ENCODE peak calls at places on chromosomes 2 and 18, in seven cellular contexts. C is C1 segment of cervical spinal cord; P is A549; X is stimulated activated naive B cell treated with anti-CD40 and anti-IgM and Interleukin-4, amounts not matched to agents 10 μg/mL and 1 μg/mL and 100 μg/mL, for 72 hours; Y is Karpas-422; K is lower leg skin; R is sciatic nerve. G is an unnamed sample.

GRCh38 chr2:100043246-100043890 is 99.0 kb downstream of the AFF3 start:
- DNase-seq in C (no peak), P (no peak), X (no peak), Y (no peak), K (no peak), R (no peak), G (no peak)

GRCh38 chr2:8993902-8994278 is 9.6 kb downstream of the MBOAT2 start:
- DNase-seq in C (no peak), P (no peak), X (no peak), Y (no peak), K (no peak), R (no peak), G (no peak)

GRCh38 chr2:170224692-170225091 is 46.7 kb downstream of the MYO3B start:
- DNase-seq in C (no peak), P (no peak), X (no peak), Y (no peak), K (no peak), R (no peak), G (no peak)

GRCh38 chr2:97951155-97951670 is 44.5 kb downstream of the TMEM131 start:
- DNase-seq in C (no peak), P (no peak), X (no peak), Y (no peak), K (no peak), R (no peak), G (no peak)

GRCh38 chr2:149387411-149387810 is 57.0 kb downstream of the LYPD6 start:
- DNase-seq in C (no peak), P (no peak), X (no peak), Y (no peak), K (no peak), R (no peak), G (no peak)

GRCh38 chr2:46252891-46253659 is 44.1 kb upstream of the EPAS1 start:
- DNase-seq in C (no peak), P (no peak), X (no peak), Y (no peak), K (no peak), R (no peak), G (peak)

GRCh38 chr2:29372185-29372584 is 257.0 kb downstream of the CLIP4 start:
- DNase-seq in C (no peak), P (no peak), X (no peak), Y (no peak), K (no peak), R (no peak), G (no peak)

GRCh38 chr18:48186084-48186798 is 222.9 kb downstream of the ZBTB7C start:
- DNase-seq in C (no peak), P (no peak), X (no peak), Y (no peak), K (no peak), R (no peak), G (no peak)

GRCh38 chr2:109377976-109378375 is 235.8 kb downstream of the SEPTIN10 start:
- DNase-seq in C (no peak), P (no peak), X (no peak), Y (no peak), K (no peak), R (peak), G (no peak)

GRCh38 chr18:48850891-48851302 is 99.9 kb downstream of the SMAD7 start:
- DNase-seq in C (no peak), P (no peak), X (no peak), Y (no peak), K (no peak), R (no peak), G (no peak)

GRCh38 chr2:148014616-148015015 is 5.9 kb downstream of the ORC4 start:
- DNase-seq in C (no peak), P (no peak), X (no peak), Y (no peak), K (no peak), R (no peak), G (no peak)

GRCh38 chr2:191165190-191165643 is 14.4 kb upstream of the STAT4 start:
- DNase-seq in C (no peak), P (peak), X (no peak), Y (peak), K (no peak), R (no peak), G (peak)

GRCh38 chr18:41372266-41372665 is 582.8 kb upstream of the PIK3C3 start:
- DNase-seq in C (no peak), P (no peak), X (no peak), Y (no peak), K (no peak), R (no peak), G (no peak)

GRCh38 chr2:172951554-172951953 is 124.1 kb upstream of the MAP3K20 start:
- DNase-seq in C (no peak), P (no peak), X (no peak), Y (no peak), K (no peak), R (no peak), G (no peak)

GRCh38 chr2:121018136-121019057 is 266.6 kb downstream of the TFCP2L1 start:
- DNase-seq in C (no peak), P (no peak), X (no peak), Y (no peak), K (no peak), R (peak), G (no peak)

GRCh38 chr2:10028988-10029874 is 14.1 kb upstream of the KLF11 start:
- DNase-seq in C (no peak), P (no peak), X (peak), Y (no peak), K (peak), R (no peak), G (no peak)

GRCh38 chr2:112877423-112877822 is 33.5 kb upstream of the IL37 start:
- DNase-seq in C (no peak), P (no peak), X (no peak), Y (no peak), K (no peak), R (no peak), G (no peak)

GRCh38 chr2:168920504-168921157 is 19.5 kb downstream of the G6PC2 start:
- DNase-seq in C (no peak), P (peak), X (no peak), Y (peak), K (no peak), R (no peak), G (peak)

GRCh38 chr18:74520096-74520833 is 14.0 kb upstream of the CNDP1 start:
- DNase-seq in C (no peak), P (no peak), X (no peak), Y (no peak), K (no peak), R (no peak), G (no peak)

GRCh38 chr2:2935445-2936149 is 442.0 kb downstream of the EIPR1 start:
- DNase-seq in C (no peak), P (no peak), X (no peak), Y (no peak), K (no peak), R (no peak), G (no peak)

GRCh38 chr2:203533696-203534471 is 1.2 kb downstream of the RAPH1 start:
- DNase-seq in C (no peak), P (peak), X (no peak), Y (no peak), K (no peak), R (no peak), G (no peak)

GRCh38 chr2:120701096-120701860 is 34.4 kb upstream of the GLI2 start:
- DNase-seq in C (no peak), P (no peak), X (no peak), Y (no peak), K (no peak), R (peak), G (no peak)

GRCh38 chr2:169862816-169863215 is 35.6 kb downstream of the UBR3 start:
- DNase-seq in C (no peak), P (no peak), X (no peak), Y (no peak), K (no peak), R (no peak), G (no peak)

GRCh38 chr2:161121622-161122021 is 38.6 kb upstream of the TANK start:
- DNase-seq in C (no peak), P (no peak), X (no peak), Y (no peak), K (no peak), R (no peak), G (no peak)

GRCh38 chr2:63059434-63060078 is 8.9 kb downstream of the OTX1 start:
- DNase-seq in C (no peak), P (no peak), X (no peak), Y (no peak), K (no peak), R (no peak), G (no peak)

GRCh38 chr18:12599543-12599942 is 58.4 kb downstream of the SPIRE1 start:
- DNase-seq in C (no peak), P (no peak), X (no peak), Y (no peak), K (no peak), R (no peak), G (peak)

GRCh38 chr18:13452851-13453524 is 234.4 kb downstream of the LDLRAD4 start:
- DNase-seq in C (no peak), P (no peak), X (no peak), Y (no peak), K (no peak), R (no peak), G (no peak)

GRCh38 chr2:45812039-45812500 is 160.6 kb downstream of the PRKCE start:
- DNase-seq in C (no peak), P (no peak), X (no peak), Y (peak), K (no peak), R (no peak), G (no peak)

GRCh38 chr2:241389697-241390096 is 33.6 kb downstream of the FARP2 start:
- DNase-seq in C (no peak), P (no peak), X (no peak), Y (peak), K (no peak), R (no peak), G (no peak)

GRCh38 chr2:226074391-226074790 is 674.9 kb downstream of the NYAP2 start:
- DNase-seq in C (no peak), P (no peak), X (no peak), Y (no peak), K (no peak), R (no peak), G (no peak)

GRCh38 chr2:200469708-200470600 is 39.9 kb downstream of the KCTD18 start:
- DNase-seq in C (peak), P (no peak), X (no peak), Y (no peak), K (no peak), R (peak), G (no peak)

GRCh38 chr2:173752152-173752551 is 213.0 kb downstream of the SP3 start:
- DNase-seq in C (no peak), P (no peak), X (no peak), Y (peak), K (no peak), R (no peak), G (peak)

GRCh38 chr2:157055660-157056199 is 201.8 kb upstream of the GALNT5 start:
- DNase-seq in C (no peak), P (no peak), X (no peak), Y (no peak), K (no peak), R (no peak), G (peak)

GRCh38 chr2:199228887-199229819 is 228.6 kb downstream of the SATB2 start:
- DNase-seq in C (no peak), P (no peak), X (no peak), Y (no peak), K (no peak), R (no peak), G (no peak)

GRCh38 chr2:157685572-157685971 is 56.9 kb upstream of the ACVR1C start:
- DNase-seq in C (no peak), P (no peak), X (no peak), Y (no peak), K (no peak), R (no peak), G (no peak)

GRCh38 chr18:7259482-7259881 is 28.6 kb downstream of the LRRC30 start:
- DNase-seq in C (no peak), P (no peak), X (no peak), Y (no peak), K (no peak), R (no peak), G (no peak)

GRCh38 chr2:25714740-25715139 is 41.4 kb upstream of the DTNB start:
- DNase-seq in C (no peak), P (peak), X (no peak), Y (peak), K (no peak), R (no peak), G (no peak)

GRCh38 chr2:128639693-128640092 is 321.0 kb upstream of the HS6ST1 start:
- DNase-seq in C (no peak), P (no peak), X (no peak), Y (peak), K (no peak), R (peak), G (no peak)

GRCh38 chr2:71223767-71224333 is 3.1 kb downstream of the PAIP2B start:
- DNase-seq in C (peak), P (peak), X (peak), Y (peak), K (no peak), R (peak), G (peak)